ENCODE peak calls at places on chromosomes 6 and 20, in seven cellular contexts. X is cardiac fibroblast, H is endodermal cell, K is K562, P is heart right ventricle, T is pancreas, A is breast epithelium. G is an unnamed sample.

GRCh38 chr6:155212106-155212505 is 51.7 kb upstream of the CLDN20 start:
- DNase-seq in X (peak), H (no peak), K (no peak), P (no peak), T (no peak), A (no peak), G (no peak)

GRCh38 chr6:168914070-168914469 is 339.6 kb downstream of the THBS2 start:
- DNase-seq in X (no peak), H (peak), K (no peak), P (no peak), T (no peak), A (no peak), G (no peak)

GRCh38 chr20:42277203-42277602 is 659.0 kb upstream of the CHD6 start:
- DNase-seq in X (no peak), H (peak), K (no peak), P (no peak), T (no peak), A (no peak), G (no peak)

GRCh38 chr6:133131621-133132020 is 109.5 kb upstream of the EYA4 start:
- DNase-seq in X (no peak), H (no peak), K (no peak), P (no peak), T (no peak), A (no peak), G (no peak)

GRCh38 chr20:54345817-54346216 is 129.6 kb upstream of the DOK5 start:
- DNase-seq in X (peak), H (no peak), K (no peak), P (no peak), T (no peak), A (no peak), G (no peak)

GRCh38 chr20:63917811-63918210 is 22.9 kb downstream of the DNAJC5 start:
- DNase-seq in X (no peak), H (no peak), K (no peak), P (no peak), T (peak), A (no peak), G (no peak)

GRCh38 chr6:30915591-30915946 is 1.5 kb downstream of the VARS2 start:
- DNase-seq in X (peak), H (peak), K (peak), P (peak), T (no peak), A (no peak), G (peak)

GRCh38 chr6:126110494-126111270 is 124.3 kb downstream of the TRMT11 start:
- DNase-seq in X (no peak), H (no peak), K (peak), P (no peak), T (no peak), A (no peak), G (no peak)

GRCh38 chr20:16069416-16070010 is 503.7 kb downstream of the KIF16B start:
- DNase-seq in X (no peak), H (no peak), K (no peak), P (no peak), T (no peak), A (no peak), G (no peak)

GRCh38 chr20:59437601-59438031 is 137.2 kb downstream of the EDN3 start:
- DNase-seq in X (no peak), H (no peak), K (no peak), P (no peak), T (no peak), A (no peak), G (no peak)

GRCh38 chr6:154792761-154793160 is 59.5 kb downstream of the SCAF8 start:
- DNase-seq in X (no peak), H (no peak), K (no peak), P (no peak), T (no peak), A (no peak), G (no peak)

GRCh38 chr6:144408151-144408550 is 123.0 kb downstream of the UTRN start:
- DNase-seq in X (peak), H (no peak), K (no peak), P (peak), T (no peak), A (no peak), G (no peak)

GRCh38 chr6:7541175-7542064 is at the start of gene DSP:
- DNase-seq in X (peak), H (peak), K (no peak), P (peak), T (peak), A (peak), G (peak)

GRCh38 chr6:153130515-153131036 is 506 bp downstream of the RGS17 start:
- DNase-seq in X (no peak), H (peak), K (no peak), P (no peak), T (no peak), A (no peak), G (no peak)

GRCh38 chr6:48825501-48826317 is 637.3 kb downstream of the MMUT start:
- DNase-seq in X (peak), H (no peak), K (no peak), P (no peak), T (no peak), A (no peak), G (no peak)

GRCh38 chr6:5764401-5764955 is 242.2 kb downstream of the NRN1 start:
- DNase-seq in X (peak), H (no peak), K (no peak), P (peak), T (no peak), A (no peak), G (no peak)

GRCh38 chr6:3227363-3228045 is at the start of gene TUBB2B:
- DNase-seq in X (peak), H (peak), K (no peak), P (no peak), T (peak), A (no peak), G (no peak)

GRCh38 chr6:55955684-55956083 is 80.3 kb upstream of the BMP5 start:
- DNase-seq in X (no peak), H (no peak), K (no peak), P (no peak), T (no peak), A (no peak), G (no peak)

GRCh38 chr6:4668271-4669179 is 107.7 kb upstream of the CDYL start:
- DNase-seq in X (no peak), H (peak), K (no peak), P (no peak), T (no peak), A (no peak), G (no peak)

GRCh38 chr6:67535946-67536345 is 1099.1 kb upstream of the ADGRB3 start:
- DNase-seq in X (peak), H (no peak), K (no peak), P (no peak), T (no peak), A (no peak), G (no peak)

GRCh38 chr6:163457637-163458561 is 43.4 kb downstream of the QKI start:
- DNase-seq in X (peak), H (no peak), K (no peak), P (no peak), T (no peak), A (no peak), G (no peak)

GRCh38 chr6:29678114-29678513 is 2.8 kb downstream of the ZFP57 start:
- DNase-seq in X (no peak), H (no peak), K (no peak), P (no peak), T (no peak), A (no peak), G (no peak)

GRCh38 chr6:138545621-138545980 is 46.3 kb upstream of the NHSL1 start:
- DNase-seq in X (peak), H (peak), K (no peak), P (peak), T (peak), A (no peak), G (peak)

GRCh38 chr6:143598466-143599080 is 79.2 kb upstream of the PHACTR2 start:
- DNase-seq in X (no peak), H (no peak), K (no peak), P (peak), T (no peak), A (no peak), G (no peak)

GRCh38 chr20:4794846-4795245 is 73.1 kb downstream of the PRND start:
- DNase-seq in X (peak), H (no peak), K (no peak), P (no peak), T (no peak), A (no peak), G (no peak)
- H3K4me3 ChIP-seq in X (no peak), H (no peak), K (no peak), P (no peak), T (no peak), A (no peak), G (no peak)

DNA sequence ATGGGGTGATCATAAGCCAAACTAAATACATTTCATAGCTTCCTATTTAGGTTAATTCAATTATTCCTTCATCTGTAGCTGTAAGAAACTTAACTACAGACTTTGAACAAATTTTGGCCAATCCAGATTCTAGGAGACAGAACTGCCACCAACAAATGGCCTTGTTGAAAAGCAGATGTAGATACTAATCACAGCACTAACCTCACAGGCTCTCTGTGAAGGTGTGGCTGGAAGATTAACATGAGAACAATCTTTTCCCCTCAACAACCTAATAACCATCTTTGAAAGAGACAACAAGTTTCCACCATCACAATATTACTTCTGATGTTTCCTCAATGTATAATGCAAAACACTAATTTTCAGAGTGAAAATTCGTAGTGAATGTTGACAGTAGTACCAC is 87.8 kb downstream of the SESN1 start:
- DNase-seq in X (no peak), H (no peak), K (no peak), P (no peak), T (no peak), A (no peak), G (no peak)
- H3K4me3 ChIP-seq in X (no peak), H (no peak), K (no peak), P (peak), T (peak), A (peak), G (no peak)

DNA sequence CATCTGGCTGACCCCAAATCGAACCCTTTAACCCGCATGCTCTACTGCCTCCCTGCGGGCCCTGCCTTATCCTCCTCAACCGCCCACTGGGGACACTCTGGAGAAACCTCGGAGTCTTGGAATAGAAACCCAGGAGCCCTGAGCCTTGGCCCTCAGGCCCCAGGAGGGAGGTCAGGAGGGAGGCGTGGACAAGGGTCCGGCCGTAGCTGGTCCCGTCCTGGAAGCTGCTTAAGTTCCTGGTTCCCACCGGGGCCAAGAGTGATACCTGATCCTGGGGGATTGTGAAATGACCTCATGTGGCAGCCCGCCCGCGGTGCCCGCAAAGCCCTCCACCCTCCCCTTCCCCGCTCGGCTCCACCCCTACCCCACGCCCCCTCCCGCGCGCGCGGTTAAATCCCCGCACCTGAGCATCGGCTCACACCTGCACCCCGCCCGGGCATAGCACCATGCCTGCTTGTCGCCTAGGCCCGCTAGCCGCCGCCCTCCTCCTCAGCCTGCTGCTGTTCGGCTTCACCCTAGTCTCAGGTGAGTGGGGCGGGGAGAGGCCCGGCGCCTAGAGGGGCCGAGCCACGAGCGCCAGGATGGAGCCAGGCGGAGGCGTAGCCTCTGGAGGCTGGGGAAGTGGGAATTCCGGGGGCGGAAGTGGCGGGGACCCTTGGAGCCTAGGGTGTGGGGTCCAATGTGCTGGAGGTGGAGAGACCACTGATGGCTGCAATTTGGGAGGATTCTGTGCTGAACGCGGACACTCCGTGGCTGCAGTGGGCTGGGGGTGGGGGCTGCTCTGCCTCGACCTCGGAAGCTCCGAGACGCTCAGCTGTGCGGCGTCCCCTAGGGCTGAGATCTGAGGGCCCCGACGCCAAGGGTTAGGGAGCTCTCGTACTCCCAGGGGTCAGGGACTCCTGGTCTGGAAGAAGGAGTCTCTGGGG is at the start of gene WFDC2:
- DNase-seq in X (no peak), H (peak), K (no peak), P (no peak), T (peak), A (peak), G (no peak)
- H3K4me3 ChIP-seq in X (peak), H (peak), K (no peak), P (peak), T (peak), A (peak), G (peak)

GRCh38 chr20:20744170-20744725 is 31.8 kb upstream of the RALGAPA2 start:
- DNase-seq in X (no peak), H (no peak), K (no peak), P (no peak), T (no peak), A (no peak), G (no peak)
- H3K4me3 ChIP-seq in X (no peak), H (peak), K (no peak), P (peak), T (no peak), A (no peak), G (no peak)

DNA sequence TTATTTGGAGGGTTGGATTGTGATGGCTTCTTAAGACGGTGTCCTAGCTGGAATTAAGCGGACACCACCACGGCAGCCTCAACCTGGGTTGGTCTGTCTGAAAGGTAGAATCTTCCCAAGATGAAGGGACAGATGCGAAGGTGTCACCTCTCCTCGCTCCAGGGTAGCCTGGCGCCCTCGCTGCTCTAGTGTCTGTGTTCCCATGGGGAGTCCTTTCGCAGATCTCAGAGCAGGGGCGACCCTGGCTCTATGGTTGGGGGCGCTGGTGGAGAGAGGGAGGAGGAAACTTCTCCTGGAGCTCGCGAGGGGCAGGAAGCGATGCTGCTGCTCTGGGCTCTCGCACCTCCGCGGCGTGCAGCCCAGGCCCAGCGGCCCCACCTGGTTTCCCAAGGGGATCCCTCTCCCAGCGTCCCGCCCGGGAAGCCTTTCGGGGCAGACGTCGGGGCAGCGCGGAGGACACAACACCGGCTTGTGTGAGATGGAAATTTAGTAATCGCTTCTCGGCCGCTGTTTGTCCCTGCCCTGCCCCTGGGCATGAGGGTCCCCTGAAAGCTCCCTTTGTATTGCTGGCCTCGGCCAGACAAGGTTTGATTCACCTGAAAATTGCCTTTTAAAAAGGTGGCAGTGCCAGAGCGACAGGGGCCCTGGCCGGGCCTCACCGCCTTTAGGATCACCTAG is 1.8 kb downstream of the RSPO3 start:
- DNase-seq in X (no peak), H (peak), K (no peak), P (no peak), T (peak), A (no peak), G (no peak)
- H3K4me3 ChIP-seq in X (no peak), H (peak), K (no peak), P (peak), T (peak), A (peak), G (peak)

GRCh38 chr6:108684809-108685329 is 124.2 kb downstream of the FOXO3 start:
- DNase-seq in X (no peak), H (no peak), K (peak), P (no peak), T (no peak), A (peak), G (no peak)
- H3K4me3 ChIP-seq in X (no peak), H (no peak), K (no peak), P (no peak), T (no peak), A (no peak), G (no peak)

GRCh38 chr6:32148722-32149576 is 2.8 kb downstream of the PRRT1 start:
- DNase-seq in X (no peak), H (peak), K (peak), P (peak), T (peak), A (no peak), G (peak)

GRCh38 chr6:32149577-32149845 is 2.2 kb downstream of the PRRT1 start:
- DNase-seq in X (no peak), H (no peak), K (no peak), P (no peak), T (no peak), A (no peak), G (no peak)

GRCh38 chr6:32151131-32151884 is 431 bp downstream of the PRRT1 start:
- DNase-seq in X (no peak), H (no peak), K (no peak), P (no peak), T (no peak), A (no peak), G (no peak)

GRCh38 chr6:32151885-32152311 is at the start of gene PRRT1:
- DNase-seq in X (no peak), H (peak), K (no peak), P (no peak), T (no peak), A (no peak), G (no peak)

DNA sequence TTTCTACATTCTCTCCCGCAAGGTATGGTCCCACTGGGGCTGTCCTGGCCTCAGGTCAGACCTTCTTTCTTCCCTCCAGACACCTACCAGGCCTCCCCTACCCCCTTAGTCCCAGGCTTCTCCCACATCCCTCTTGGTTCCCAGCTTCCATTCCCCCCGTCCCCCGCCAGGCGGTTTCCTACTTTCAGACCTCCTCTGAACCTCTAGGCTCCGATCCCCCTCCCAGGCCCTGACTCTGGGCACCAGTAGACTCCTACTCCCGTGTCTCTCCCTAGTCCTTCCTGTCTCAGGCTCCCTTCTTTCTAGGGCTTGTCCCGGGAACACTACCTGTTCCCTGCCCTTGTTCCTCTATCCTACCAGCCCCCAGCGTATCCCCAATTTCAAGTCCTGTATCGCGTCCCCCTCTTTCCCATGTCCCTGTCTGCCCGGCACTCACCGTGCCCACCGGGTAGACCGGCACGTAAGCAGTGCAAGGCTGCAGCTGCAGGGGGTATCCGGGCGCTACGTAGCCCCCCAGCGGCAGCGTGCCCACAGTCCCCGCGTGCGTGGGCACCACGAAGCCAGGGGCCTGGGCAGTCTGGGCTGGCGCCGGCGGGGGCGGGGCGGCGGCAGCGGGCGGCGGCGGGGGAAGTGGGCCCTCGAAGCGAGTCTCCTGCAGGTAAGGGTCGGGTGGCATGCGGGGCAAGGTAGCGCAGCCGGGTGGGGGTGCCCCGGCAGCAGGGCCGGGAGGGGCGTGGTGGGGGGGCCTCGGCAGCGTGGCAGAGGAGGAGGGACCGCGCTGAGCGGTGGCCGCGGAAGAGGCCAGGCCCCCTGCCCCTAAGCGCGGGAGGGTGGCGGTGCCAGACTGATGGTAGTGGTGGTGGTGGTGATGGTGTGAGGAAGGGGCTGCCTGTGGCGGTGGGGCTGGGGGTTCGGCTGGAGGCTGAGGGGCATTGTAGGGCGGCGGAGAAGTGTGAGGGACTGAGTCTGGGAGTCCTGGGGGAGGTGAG is 1.5 kb downstream of the PRRT1 start:
- DNase-seq in X (no peak), H (peak), K (no peak), P (no peak), T (no peak), A (no peak), G (no peak)
- H3K4me3 ChIP-seq in X (no peak), H (no peak), K (no peak), P (no peak), T (no peak), A (peak), G (no peak)